ENCODE peak calls at places on chromosomes 1 and 21, in seven cellular contexts. T is AG08396, X is HTR-8/SVneo, R is M059J, C is astrocyte of the cerebellum, G is GM12892, A is NCI-H2081. L is an unnamed sample.

GRCh38 chr21:38267991-38268858 is 11.4 kb downstream of the KCNJ15 start:
- DNase-seq in T (no peak), X (no peak), R (no peak), C (no peak), G (no peak), A (no peak), L (peak)

GRCh38 chr1:99447716-99448115 is 183.4 kb downstream of the PLPPR4 start:
- DNase-seq in T (no peak), X (no peak), R (peak), C (no peak), G (no peak), A (no peak), L (no peak)

GRCh38 chr1:146012703-146013565 is 8.6 kb downstream of the HJV start:
- DNase-seq in T (peak), X (peak), R (peak), C (peak), G (no peak), A (peak), L (no peak)

GRCh38 chr1:20446796-20447195 is 39.2 kb downstream of the CAMK2N1 start:
- DNase-seq in T (peak), X (no peak), R (peak), C (no peak), G (no peak), A (no peak), L (peak)

GRCh38 chr1:220803401-220804201 is 16.9 kb downstream of the MTARC1 start:
- DNase-seq in T (peak), X (no peak), R (peak), C (peak), G (no peak), A (peak), L (no peak)

GRCh38 chr1:153937331-153937730 is 9.2 kb downstream of the DENND4B start:
- DNase-seq in T (no peak), X (no peak), R (no peak), C (no peak), G (no peak), A (no peak), L (no peak)

GRCh38 chr1:94646786-94647555 is 105.4 kb upstream of the F3 start:
- DNase-seq in T (no peak), X (no peak), R (peak), C (no peak), G (no peak), A (no peak), L (no peak)

GRCh38 chr1:234866007-234866866 is 256.3 kb upstream of the IRF2BP2 start:
- DNase-seq in T (peak), X (peak), R (peak), C (no peak), G (no peak), A (no peak), L (no peak)

GRCh38 chr1:222880586-222880985 is 65.7 kb downstream of the DISP1 start:
- DNase-seq in T (no peak), X (peak), R (peak), C (peak), G (no peak), A (no peak), L (no peak)

GRCh38 chr1:94274561-94274960 is 37.2 kb upstream of the ARHGAP29 start:
- DNase-seq in T (no peak), X (no peak), R (no peak), C (no peak), G (no peak), A (no peak), L (no peak)

GRCh38 chr1:206911064-206911663 is 10.6 kb downstream of the FCMR start:
- DNase-seq in T (peak), X (peak), R (peak), C (peak), G (no peak), A (peak), L (no peak)

GRCh38 chr1:95854457-95854856 is 620.4 kb downstream of the RWDD3 start:
- DNase-seq in T (no peak), X (no peak), R (no peak), C (no peak), G (no peak), A (no peak), L (no peak)

GRCh38 chr1:58763214-58763613 is 20.6 kb downstream of the JUN start:
- DNase-seq in T (no peak), X (no peak), R (peak), C (no peak), G (no peak), A (no peak), L (no peak)

GRCh38 chr1:68198752-68199151 is 33.6 kb downstream of the WLS start:
- DNase-seq in T (no peak), X (no peak), R (peak), C (no peak), G (no peak), A (no peak), L (no peak)

GRCh38 chr1:47023268-47024137 is at the start of gene CYP4X1:
- DNase-seq in T (no peak), X (no peak), R (no peak), C (no peak), G (no peak), A (peak), L (no peak)